ENCODE peak calls at places on chromosomes 2 and 18, in five cellular contexts. One of them, this sample, is unnamed.

GRCh38 chr18:46298511-46298910 is 194.3 kb downstream of the HAUS1 start:
- DNase-seq in left ventricle myocardium inferior: no peak
- DNase-seq in choroid plexus epithelial cell: no peak
- DNase-seq in cardiac fibroblast: no peak
- DNase-seq in HFFc6: no peak
- DNase-seq in this sample: no peak

GRCh38 chr2:179604638-179605037 is 256.8 kb downstream of the ZNF385B start:
- DNase-seq in left ventricle myocardium inferior: no peak
- DNase-seq in choroid plexus epithelial cell: no peak
- DNase-seq in cardiac fibroblast: no peak
- DNase-seq in HFFc6: no peak
- DNase-seq in this sample: no peak

GRCh38 chr2:19839438-19839837 is 62.3 kb downstream of the TTC32 start:
- DNase-seq in left ventricle myocardium inferior: no peak
- DNase-seq in choroid plexus epithelial cell: no peak
- DNase-seq in cardiac fibroblast: no peak
- DNase-seq in HFFc6: no peak
- DNase-seq in this sample: no peak

GRCh38 chr2:3683748-3684454 is 19.5 kb upstream of the DCDC2C start:
- DNase-seq in left ventricle myocardium inferior: no peak
- DNase-seq in choroid plexus epithelial cell: peak
- DNase-seq in cardiac fibroblast: peak
- DNase-seq in HFFc6: no peak
- DNase-seq in this sample: no peak

GRCh38 chr2:46350030-46350699 is 53.0 kb downstream of the EPAS1 start:
- DNase-seq in left ventricle myocardium inferior: no peak
- DNase-seq in choroid plexus epithelial cell: peak
- DNase-seq in cardiac fibroblast: peak
- DNase-seq in HFFc6: no peak
- DNase-seq in this sample: no peak

GRCh38 chr2:56191617-56192016 is 7.8 kb downstream of the CCDC85A start:
- DNase-seq in left ventricle myocardium inferior: no peak
- DNase-seq in choroid plexus epithelial cell: peak
- DNase-seq in cardiac fibroblast: peak
- DNase-seq in HFFc6: peak
- DNase-seq in this sample: no peak

GRCh38 chr2:58097025-58097424 is 50.4 kb downstream of the VRK2 start:
- DNase-seq in left ventricle myocardium inferior: no peak
- DNase-seq in choroid plexus epithelial cell: no peak
- DNase-seq in cardiac fibroblast: no peak
- DNase-seq in HFFc6: no peak
- DNase-seq in this sample: no peak

GRCh38 chr18:55407774-55408535 is 180.0 kb downstream of the TCF4 start:
- DNase-seq in left ventricle myocardium inferior: no peak
- DNase-seq in choroid plexus epithelial cell: no peak
- DNase-seq in cardiac fibroblast: no peak
- DNase-seq in HFFc6: no peak
- DNase-seq in this sample: no peak

GRCh38 chr2:98532761-98533160 is 75.6 kb downstream of the COA5 start:
- DNase-seq in left ventricle myocardium inferior: no peak
- DNase-seq in choroid plexus epithelial cell: no peak
- DNase-seq in cardiac fibroblast: no peak
- DNase-seq in HFFc6: no peak
- DNase-seq in this sample: no peak

DNA sequence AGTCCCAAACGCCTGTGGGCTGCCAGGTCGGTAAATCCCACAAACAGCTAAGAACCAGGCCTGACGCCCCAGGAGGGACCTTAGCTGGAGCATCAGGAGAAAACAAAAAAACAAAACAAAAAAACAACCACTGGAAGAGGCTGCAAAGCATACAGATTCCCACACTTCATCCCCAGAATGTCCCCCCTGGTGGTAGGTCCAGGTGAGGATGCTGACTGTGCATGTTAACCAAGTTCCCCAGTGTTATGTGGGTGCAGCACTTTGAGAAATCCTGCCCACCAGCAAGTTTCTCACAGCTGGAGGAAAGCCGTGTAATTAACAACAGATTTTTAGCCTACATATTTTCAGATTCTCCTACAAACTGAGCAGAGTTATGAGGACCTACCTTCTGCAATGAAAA is 15.1 kb downstream of the ST3GAL5 start:
- DNase-seq in left ventricle myocardium inferior: no peak
- DNase-seq in choroid plexus epithelial cell: no peak
- DNase-seq in cardiac fibroblast: no peak
- DNase-seq in HFFc6: no peak
- DNase-seq in this sample: no peak
- TF ChIP-seq CTCF in left ventricle myocardium inferior: peak
- TF ChIP-seq CTCF in choroid plexus epithelial cell: peak
- TF ChIP-seq CTCF in cardiac fibroblast: peak
- TF ChIP-seq CTCF in HFFc6: peak
- TF ChIP-seq CTCF in this sample: peak

GRCh38 chr18:60040966-60041365 is 141.2 kb downstream of the PMAIP1 start:
- DNase-seq in left ventricle myocardium inferior: no peak
- DNase-seq in choroid plexus epithelial cell: no peak
- DNase-seq in cardiac fibroblast: no peak
- DNase-seq in HFFc6: no peak
- DNase-seq in this sample: no peak

GRCh38 chr18:60038731-60039130 is 138.9 kb downstream of the PMAIP1 start:
- DNase-seq in left ventricle myocardium inferior: no peak
- DNase-seq in choroid plexus epithelial cell: no peak
- DNase-seq in cardiac fibroblast: no peak
- DNase-seq in HFFc6: no peak
- DNase-seq in this sample: no peak

GRCh38 chr18:60049172-60049571 is 149.4 kb downstream of the PMAIP1 start:
- DNase-seq in left ventricle myocardium inferior: no peak
- DNase-seq in choroid plexus epithelial cell: no peak
- DNase-seq in cardiac fibroblast: no peak
- DNase-seq in HFFc6: no peak
- DNase-seq in this sample: no peak

GRCh38 chr18:60047556-60047955 is 147.8 kb downstream of the PMAIP1 start:
- DNase-seq in left ventricle myocardium inferior: no peak
- DNase-seq in choroid plexus epithelial cell: no peak
- DNase-seq in cardiac fibroblast: peak
- DNase-seq in HFFc6: peak
- DNase-seq in this sample: no peak

DNA sequence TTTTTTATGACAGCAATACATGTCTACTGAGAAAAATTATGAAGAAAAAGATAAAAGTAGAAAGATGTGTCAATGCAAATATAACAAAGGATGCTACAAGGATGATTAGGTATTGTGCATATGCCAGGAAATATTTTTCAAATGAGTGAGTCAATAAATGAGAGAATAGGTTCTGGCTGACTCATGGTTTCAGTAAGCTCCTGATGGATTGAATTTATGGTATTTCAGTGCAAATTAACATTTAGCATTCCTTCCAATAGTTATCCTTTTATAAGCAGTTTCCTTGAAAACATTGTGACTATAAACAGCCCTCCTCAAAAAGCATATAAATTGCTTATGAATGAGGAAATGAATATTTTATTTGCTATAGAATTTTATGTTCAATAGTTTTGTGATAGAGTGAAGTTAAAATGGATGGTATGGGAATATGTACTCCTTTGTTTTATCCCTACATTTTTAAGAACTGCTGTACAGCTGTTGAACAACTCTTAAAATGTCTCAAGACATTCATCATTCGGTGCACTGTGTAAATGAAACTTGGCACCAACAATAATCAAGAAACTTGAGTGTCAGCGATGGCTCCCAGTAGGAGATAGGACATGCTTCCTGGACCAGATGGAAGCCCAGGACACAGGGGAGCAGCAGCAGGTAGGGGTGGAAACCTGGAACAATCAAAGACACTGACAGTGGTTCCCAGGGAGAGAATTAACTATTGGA is 144.7 kb downstream of the PMAIP1 start:
- DNase-seq in left ventricle myocardium inferior: no peak
- DNase-seq in choroid plexus epithelial cell: peak
- DNase-seq in cardiac fibroblast: peak
- DNase-seq in HFFc6: peak
- DNase-seq in this sample: peak
- TF ChIP-seq CTCF in left ventricle myocardium inferior: no peak
- TF ChIP-seq CTCF in choroid plexus epithelial cell: no peak
- TF ChIP-seq CTCF in cardiac fibroblast: no peak
- TF ChIP-seq CTCF in HFFc6: no peak
- TF ChIP-seq CTCF in this sample: no peak

DNA sequence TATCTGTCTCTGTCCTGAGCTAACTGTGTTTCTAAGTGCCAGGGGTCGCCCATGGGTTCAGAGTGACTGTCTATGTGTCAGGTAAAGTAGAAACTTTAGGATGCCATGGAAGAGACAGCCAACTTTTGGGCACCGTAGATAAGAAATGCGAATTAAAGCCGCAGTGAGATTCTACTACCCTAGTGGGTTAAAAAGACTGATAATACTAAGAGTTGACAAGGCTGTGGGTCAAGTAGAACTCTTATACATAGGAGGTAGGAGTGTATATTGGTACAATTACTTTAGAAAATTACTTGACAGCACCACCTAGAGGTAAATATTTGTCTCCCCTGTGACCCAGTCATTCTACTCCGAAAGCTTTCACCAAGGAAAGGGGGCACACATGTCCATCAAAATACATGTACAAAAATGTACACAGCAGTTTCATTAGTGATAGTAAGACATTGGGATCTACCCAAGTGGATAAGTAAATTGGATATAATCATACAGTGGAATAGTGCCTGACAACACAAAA is 371.3 kb downstream of the SLC4A3 start:
- DNase-seq in left ventricle myocardium inferior: no peak
- DNase-seq in choroid plexus epithelial cell: no peak
- DNase-seq in cardiac fibroblast: no peak
- DNase-seq in HFFc6: no peak
- DNase-seq in this sample: no peak
- TF ChIP-seq CTCF in left ventricle myocardium inferior: no peak
- TF ChIP-seq CTCF in choroid plexus epithelial cell: peak
- TF ChIP-seq CTCF in cardiac fibroblast: no peak
- TF ChIP-seq CTCF in HFFc6: peak
- TF ChIP-seq CTCF in this sample: no peak

GRCh38 chr2:167962436-167963226 is 284.8 kb downstream of the STK39 start:
- DNase-seq in left ventricle myocardium inferior: no peak
- DNase-seq in choroid plexus epithelial cell: no peak
- DNase-seq in cardiac fibroblast: no peak
- DNase-seq in HFFc6: no peak
- DNase-seq in this sample: no peak

GRCh38 chr2:167963899-167964649 is 283.3 kb downstream of the STK39 start:
- DNase-seq in left ventricle myocardium inferior: no peak
- DNase-seq in choroid plexus epithelial cell: no peak
- DNase-seq in cardiac fibroblast: no peak
- DNase-seq in HFFc6: no peak
- DNase-seq in this sample: no peak

GRCh38 chr2:167966367-167966766 is 281.0 kb downstream of the STK39 start:
- DNase-seq in left ventricle myocardium inferior: no peak
- DNase-seq in choroid plexus epithelial cell: no peak
- DNase-seq in cardiac fibroblast: no peak
- DNase-seq in HFFc6: no peak
- DNase-seq in this sample: no peak

GRCh38 chr2:167965907-167966306 is 281.5 kb downstream of the STK39 start:
- DNase-seq in left ventricle myocardium inferior: no peak
- DNase-seq in choroid plexus epithelial cell: no peak
- DNase-seq in cardiac fibroblast: no peak
- DNase-seq in HFFc6: no peak
- DNase-seq in this sample: no peak

GRCh38 chr2:167964650-167965404 is 282.6 kb downstream of the STK39 start:
- DNase-seq in left ventricle myocardium inferior: no peak
- DNase-seq in choroid plexus epithelial cell: peak
- DNase-seq in cardiac fibroblast: peak
- DNase-seq in HFFc6: peak
- DNase-seq in this sample: no peak
- TF ChIP-seq CTCF in left ventricle myocardium inferior: peak
- TF ChIP-seq CTCF in choroid plexus epithelial cell: peak
- TF ChIP-seq CTCF in cardiac fibroblast: peak
- TF ChIP-seq CTCF in HFFc6: peak
- TF ChIP-seq CTCF in this sample: peak

DNA sequence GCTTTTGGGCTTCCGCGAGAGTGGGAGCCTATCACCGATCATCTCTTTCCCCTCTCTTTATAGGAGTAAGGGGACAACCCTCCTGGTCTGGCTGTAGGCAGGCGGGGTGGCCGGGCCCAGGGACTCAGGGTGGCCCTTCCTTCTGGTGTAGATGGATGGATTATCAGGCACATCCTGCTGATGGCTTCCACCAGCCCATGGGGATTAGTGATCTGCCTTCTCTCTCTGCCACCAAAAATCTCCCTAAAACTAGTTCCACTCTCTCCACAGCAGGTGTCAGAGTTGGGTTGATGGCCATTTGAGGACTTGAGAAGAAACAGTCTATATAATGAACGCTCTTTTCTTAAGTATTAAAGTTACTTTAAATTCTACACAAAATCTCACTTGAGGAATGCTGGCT is 37.4 kb downstream of the NCK2 start:
- DNase-seq in left ventricle myocardium inferior: no peak
- DNase-seq in choroid plexus epithelial cell: no peak
- DNase-seq in cardiac fibroblast: no peak
- DNase-seq in HFFc6: no peak
- DNase-seq in this sample: no peak
- TF ChIP-seq CTCF in left ventricle myocardium inferior: peak
- TF ChIP-seq CTCF in choroid plexus epithelial cell: peak
- TF ChIP-seq CTCF in cardiac fibroblast: no peak
- TF ChIP-seq CTCF in HFFc6: peak
- TF ChIP-seq CTCF in this sample: no peak

GRCh38 chr18:24402209-24402785 is 4.7 kb upstream of the OSBPL1A start:
- DNase-seq in left ventricle myocardium inferior: no peak
- DNase-seq in choroid plexus epithelial cell: no peak
- DNase-seq in cardiac fibroblast: no peak
- DNase-seq in HFFc6: no peak
- DNase-seq in this sample: no peak
- TF ChIP-seq CTCF in left ventricle myocardium inferior: peak
- TF ChIP-seq CTCF in choroid plexus epithelial cell: peak
- TF ChIP-seq CTCF in cardiac fibroblast: no peak
- TF ChIP-seq CTCF in HFFc6: peak
- TF ChIP-seq CTCF in this sample: peak

GRCh38 chr2:222677981-222678380 is 6.5 kb downstream of the MOGAT1 start:
- DNase-seq in left ventricle myocardium inferior: no peak
- DNase-seq in choroid plexus epithelial cell: no peak
- DNase-seq in cardiac fibroblast: no peak
- DNase-seq in HFFc6: no peak
- DNase-seq in this sample: no peak
- TF ChIP-seq CTCF in left ventricle myocardium inferior: no peak
- TF ChIP-seq CTCF in choroid plexus epithelial cell: peak
- TF ChIP-seq CTCF in cardiac fibroblast: peak
- TF ChIP-seq CTCF in HFFc6: peak
- TF ChIP-seq CTCF in this sample: no peak

GRCh38 chr2:129254718-129255117 is 724.7 kb upstream of the RAB6C start:
- DNase-seq in left ventricle myocardium inferior: no peak
- DNase-seq in choroid plexus epithelial cell: no peak
- DNase-seq in cardiac fibroblast: no peak
- DNase-seq in HFFc6: no peak
- DNase-seq in this sample: no peak

GRCh38 chr2:129252781-129253460 is 726.5 kb upstream of the RAB6C start:
- DNase-seq in left ventricle myocardium inferior: no peak
- DNase-seq in choroid plexus epithelial cell: no peak
- DNase-seq in cardiac fibroblast: no peak
- DNase-seq in HFFc6: no peak
- DNase-seq in this sample: no peak

GRCh38 chr2:129255610-129256313 is 723.7 kb upstream of the RAB6C start:
- DNase-seq in left ventricle myocardium inferior: no peak
- DNase-seq in choroid plexus epithelial cell: no peak
- DNase-seq in cardiac fibroblast: no peak
- DNase-seq in HFFc6: no peak
- DNase-seq in this sample: no peak

GRCh38 chr2:129256642-129257041 is 722.8 kb upstream of the RAB6C start:
- DNase-seq in left ventricle myocardium inferior: no peak
- DNase-seq in choroid plexus epithelial cell: no peak
- DNase-seq in cardiac fibroblast: no peak
- DNase-seq in HFFc6: no peak
- DNase-seq in this sample: no peak

GRCh38 chr2:129253461-129253812 is 726.0 kb upstream of the RAB6C start:
- DNase-seq in left ventricle myocardium inferior: no peak
- DNase-seq in choroid plexus epithelial cell: no peak
- DNase-seq in cardiac fibroblast: no peak
- DNase-seq in HFFc6: no peak
- DNase-seq in this sample: no peak
- TF ChIP-seq CTCF in left ventricle myocardium inferior: peak
- TF ChIP-seq CTCF in choroid plexus epithelial cell: no peak
- TF ChIP-seq CTCF in cardiac fibroblast: no peak
- TF ChIP-seq CTCF in HFFc6: no peak
- TF ChIP-seq CTCF in this sample: no peak